ENCODE peak calls at places on chromosomes 13 and 19, in five cellular contexts. C is hepatocyte, A is PC-3, K is lower lobe of right lung, T is A549. N is an unnamed sample. For H3K4me1, the result is how much of the 10 kb centered on the place peaks cover.

GRCh38 chr13:33367931-33368330 is 82.4 kb upstream of the STARD13 start:
- DNase-seq in C (no peak), A (no peak), K (no peak), T (no peak), N (no peak)

GRCh38 chr19:47305309-47305751 is 4.3 kb upstream of the C5AR1 start:
- DNase-seq in C (peak), A (peak), K (peak), T (peak), N (peak)

GRCh38 chr13:64206430-64207225 is 2791.0 kb upstream of the PCDH20 start:
- DNase-seq in C (no peak), A (peak), K (no peak), T (no peak), N (peak)

GRCh38 chr13:31749929-31750328 is 10.6 kb downstream of the RXFP2 start:
- DNase-seq in C (no peak), A (peak), K (no peak), T (no peak), N (peak)

GRCh38 chr19:49338691-49339363 is 3.6 kb downstream of the CD37 start:
- DNase-seq in C (peak), A (peak), K (peak), T (peak), N (peak)

GRCh38 chr13:42495751-42496150 is 78.2 kb upstream of the TNFSF11 start:
- DNase-seq in C (no peak), A (no peak), K (no peak), T (no peak), N (no peak)

GRCh38 chr13:26497991-26498423 is 59.5 kb upstream of the WASF3 start:
- DNase-seq in C (no peak), A (peak), K (no peak), T (no peak), N (peak)

GRCh38 chr13:25493930-25494707 is 122.3 kb downstream of the ATP8A2 start:
- DNase-seq in C (no peak), A (no peak), K (no peak), T (no peak), N (no peak)

GRCh38 chr19:29401712-29402421 is 123.9 kb upstream of the VSTM2B start:
- DNase-seq in C (no peak), A (no peak), K (no peak), T (no peak), N (peak)

GRCh38 chr19:58558623-58559274 is 338 bp upstream of the UBE2M start:
- DNase-seq in C (peak), A (peak), K (peak), T (peak), N (peak)

GRCh38 chr19:40614595-40615411 is 13.6 kb downstream of the LTBP4 start:
- DNase-seq in C (peak), A (peak), K (peak), T (no peak), N (peak)

GRCh38 chr19:4327252-4327876 is 11.3 kb downstream of the STAP2 start:
- DNase-seq in C (peak), A (no peak), K (peak), T (no peak), N (peak)

GRCh38 chr13:36126496-36126895 is 4.7 kb downstream of the DCLK1 start:
- DNase-seq in C (no peak), A (no peak), K (no peak), T (no peak), N (peak)

GRCh38 chr19:18700501-18701249 is 17.2 kb downstream of the CRTC1 start:
- DNase-seq in C (peak), A (peak), K (peak), T (no peak), N (peak)

GRCh38 chr19:10809693-10810285 is 26.2 kb downstream of the TMED1 start:
- DNase-seq in C (no peak), A (no peak), K (no peak), T (no peak), N (no peak)

GRCh38 chr13:100063906-100064305 is 25.0 kb upstream of the PCCA start:
- DNase-seq in C (no peak), A (no peak), K (no peak), T (no peak), N (no peak)

GRCh38 chr19:16382775-16383543 is 58.3 kb downstream of the KLF2 start:
- DNase-seq in C (peak), A (peak), K (peak), T (peak), N (peak)

GRCh38 chr19:44002212-44002565 is 568 bp upstream of the ZNF230 start:
- DNase-seq in C (no peak), A (no peak), K (no peak), T (peak), N (no peak)

GRCh38 chr13:27728271-27728670 is 64.0 kb upstream of the GSX1 start:
- DNase-seq in C (no peak), A (peak), K (no peak), T (no peak), N (no peak)

GRCh38 chr13:99307648-99308339 is 595 bp upstream of the GPR183 start:
- DNase-seq in C (peak), A (peak), K (peak), T (no peak), N (peak)

GRCh38 chr13:38566526-38566925 is 120.4 kb upstream of the FREM2 start:
- DNase-seq in C (peak), A (no peak), K (no peak), T (no peak), N (no peak)

GRCh38 chr19:8506402-8506957 is 4.0 kb upstream of the PRAM1 start:
- DNase-seq in C (peak), A (peak), K (no peak), T (peak), N (no peak)

GRCh38 chr13:25046985-25047660 is 48.8 kb upstream of the PABPC3 start:
- DNase-seq in C (peak), A (no peak), K (no peak), T (no peak), N (peak)

GRCh38 chr19:38850976-38851621 is 1.3 kb upstream of the HNRNPL start:
- DNase-seq in C (peak), A (no peak), K (peak), T (no peak), N (peak)

GRCh38 chr19:32318884-32319520 is 26.4 kb upstream of the ZNF507 start:
- DNase-seq in C (peak), A (peak), K (no peak), T (peak), N (no peak)

GRCh38 chr19:46861691-46862503 is 1.1 kb downstream of the ARHGAP35 start:
- DNase-seq in C (no peak), A (peak), K (no peak), T (no peak), N (peak)

GRCh38 chr13:27667946-27668345 is 46.3 kb downstream of the POLR1D start:
- DNase-seq in C (no peak), A (no peak), K (no peak), T (no peak), N (no peak)

GRCh38 chr13:32962342-32962741 is 53.9 kb upstream of the KL start:
- DNase-seq in C (no peak), A (no peak), K (no peak), T (no peak), N (no peak)

GRCh38 chr13:29594710-29595379 is 643 bp downstream of the SLC7A1 start:
- DNase-seq in C (peak), A (peak), K (peak), T (peak), N (peak)

DNA sequence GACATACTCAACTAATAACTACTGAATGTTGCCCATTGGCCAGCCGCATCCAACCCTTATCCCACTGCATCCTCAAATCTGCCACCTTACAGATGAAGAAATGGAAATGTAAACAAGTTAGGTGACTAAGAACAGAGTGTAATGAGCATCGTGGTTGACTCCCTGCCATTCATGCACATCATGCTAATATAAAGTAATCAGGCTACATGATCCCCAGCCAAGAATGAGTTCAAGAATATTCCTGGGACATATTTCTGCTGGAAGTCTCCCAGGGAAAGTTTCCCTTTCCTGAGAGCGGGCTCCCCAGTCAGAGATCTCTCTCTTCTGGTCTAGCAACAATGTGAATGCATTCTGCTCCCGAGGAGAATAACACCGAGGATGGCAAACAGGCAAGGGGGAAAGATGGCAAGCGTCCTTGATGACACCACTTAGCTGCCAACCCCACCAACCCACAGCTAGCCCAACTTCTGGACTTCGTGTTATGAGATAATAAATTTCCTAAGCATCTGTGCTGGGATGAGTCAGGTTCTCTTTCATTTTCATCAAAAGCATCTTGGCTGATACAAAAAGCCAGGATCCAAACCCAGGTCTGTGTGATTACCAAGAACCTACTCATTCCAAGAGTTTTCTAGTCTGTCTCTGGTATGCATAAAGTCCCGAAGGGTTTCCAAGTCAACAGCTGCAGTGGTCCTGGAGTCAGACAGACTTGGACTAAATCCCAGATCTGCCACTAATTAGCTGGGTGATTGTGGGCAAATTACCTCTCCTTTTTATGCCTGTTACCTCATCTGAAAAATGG is 55.7 kb upstream of the SERP2 start:
- DNase-seq in C (no peak), A (peak), K (no peak), T (no peak), N (no peak)
- H3K4me1 ChIP-seq in C (under half), A (under half), K (under half), T (under half), N (under half)

GRCh38 chr19:13015361-13016231 is 20.3 kb downstream of the NFIX start:
- DNase-seq in C (no peak), A (peak), K (no peak), T (no peak), N (peak)
- H3K27ac ChIP-seq in C (no peak), A (peak), K (peak), T (no peak), N (peak)

DNA sequence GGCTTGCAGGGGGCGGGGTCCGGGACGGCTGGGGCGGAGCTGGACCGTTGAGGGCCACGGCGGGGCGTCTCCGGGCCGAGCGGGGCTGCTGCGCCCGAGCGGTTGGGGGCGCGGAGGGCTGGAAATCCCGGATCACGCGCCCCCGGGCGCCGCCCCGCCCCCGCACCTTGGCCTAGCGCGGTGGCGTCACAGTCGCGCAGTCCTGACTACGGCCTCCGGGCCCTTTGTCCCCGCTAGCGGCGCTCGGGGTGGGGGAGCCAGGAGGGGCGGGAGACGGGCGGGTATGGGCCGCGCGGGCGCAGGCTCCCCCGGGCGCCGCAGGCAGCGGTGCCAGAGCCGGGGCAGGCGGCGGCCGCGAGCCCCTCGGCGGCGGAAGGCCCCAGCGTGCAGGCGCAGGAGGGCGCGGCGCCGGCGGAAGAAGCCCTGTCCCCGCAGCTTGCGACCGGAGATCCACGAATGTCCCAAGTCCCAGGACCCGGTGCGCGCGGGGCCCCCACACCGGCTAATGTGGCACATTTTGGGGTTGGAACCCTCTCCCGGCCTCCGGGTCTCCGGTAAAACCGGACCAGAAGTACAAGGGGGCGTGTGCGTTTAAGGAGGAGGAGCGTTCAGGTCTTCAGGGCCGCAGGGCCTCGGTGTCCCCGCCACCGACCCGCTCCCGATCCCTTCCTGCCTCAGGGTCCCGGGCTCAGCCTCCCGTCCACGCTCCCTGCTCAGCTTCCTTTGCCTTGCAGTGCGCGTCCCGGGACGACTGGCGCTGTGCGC is 840 bp downstream of the GPX4 start:
- DNase-seq in C (peak), A (peak), K (peak), T (no peak), N (peak)
- TF ChIP-seq CTCF in C (no peak), A (no peak), K (no peak), T (no peak), N (no peak)

DNA sequence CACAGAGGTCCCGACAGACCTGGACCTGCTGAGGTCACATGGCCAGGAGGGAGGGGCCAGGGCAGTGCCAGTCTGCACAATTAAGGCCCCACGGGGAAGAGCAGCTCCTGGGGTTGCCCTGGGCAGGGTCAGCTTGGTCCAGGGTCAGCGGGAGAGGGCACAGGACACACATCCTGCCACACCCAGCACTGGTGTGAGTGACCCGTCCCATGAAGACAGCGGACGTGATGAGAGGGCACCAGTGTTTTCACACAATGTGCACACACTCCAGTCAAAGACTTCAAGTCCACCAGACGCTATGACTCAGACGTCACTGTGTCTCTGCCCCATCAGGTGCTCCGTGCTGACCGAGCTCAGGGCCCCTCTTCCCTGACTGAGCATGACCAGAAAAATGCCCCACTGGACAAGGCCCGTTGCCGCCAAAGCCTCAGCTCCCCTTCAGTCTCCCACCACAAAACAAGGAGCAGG is 4.2 kb downstream of the TMEM259 start:
- DNase-seq in C (peak), A (peak), K (no peak), T (no peak), N (peak)
- H3K4me1 ChIP-seq in C (under half), A (under half), K (half or more), T (under half), N (under half)

N was measured in osteoblast.